ENCODE peak calls at places on chromosome 4, in eight cellular contexts. M is Kasumi-1; J is posterior vena cava; E is stimulated activated CD4-positive, alpha-beta T cell treated with anti-CD3 and anti-CD28 coated beads, Interleukin-2, amount 100 ng/mL, for 24 hours; C is Right ventricle myocardium superior; V is mesothelial cell of epicardium; Q is nephron progenitor cell; K is HS-27A. U is an unnamed sample.

GRCh38 chr4:61374612-61374920 is 174.4 kb downstream of the ADGRL3 start:
- DNase-seq in M (no peak), J (no peak), E (no peak), C (no peak), V (no peak), Q (no peak), K (peak; percentile 11), U (no peak)

GRCh38 chr4:121273191-121273590 is 107.6 kb downstream of the QRFPR start:
- DNase-seq in M (no peak), J (no peak), E (no peak), C (no peak), V (no peak), Q (no peak), K (no peak), U (no peak)

GRCh38 chr4:99202536-99202935 is 16.5 kb downstream of the ADH6 start:
- DNase-seq in M (no peak), J (no peak), E (no peak), C (no peak), V (no peak), Q (no peak), K (no peak), U (peak; percentile 48)

GRCh38 chr4:100417565-100417964 is 100.3 kb downstream of the EMCN start:
- DNase-seq in M (no peak), J (no peak), E (no peak), C (no peak), V (no peak), Q (no peak), K (no peak), U (peak; percentile 24)

GRCh38 chr4:110442309-110442708 is 33.6 kb upstream of the ENPEP start:
- DNase-seq in M (no peak), J (no peak), E (no peak), C (no peak), V (no peak), Q (no peak), K (no peak), U (no peak)

GRCh38 chr4:41143721-41144379 is 70.5 kb downstream of the APBB2 start:
- DNase-seq in M (no peak), J (no peak), E (no peak), C (no peak), V (no peak), Q (no peak), K (no peak), U (peak; percentile 71)

GRCh38 chr4:172648471-172648870 is 520.1 kb upstream of the GALNT7 start:
- DNase-seq in M (no peak), J (no peak), E (no peak), C (no peak), V (no peak), Q (no peak), K (no peak), U (no peak)

GRCh38 chr4:159464302-159464701 is 361.4 kb downstream of the RAPGEF2 start:
- DNase-seq in M (no peak), J (no peak), E (no peak), C (no peak), V (no peak), Q (no peak), K (no peak), U (no peak)

GRCh38 chr4:99790796-99791617 is 25.6 kb upstream of the DAPP1 start:
- DNase-seq in M (no peak), J (no peak), E (no peak), C (no peak), V (no peak), Q (no peak), K (no peak), U (peak; percentile 7)

GRCh38 chr4:80197601-80198444 is 520 bp downstream of the PRDM8 start:
- DNase-seq in M (no peak), J (peak; percentile 79), E (no peak), C (peak; percentile 47), V (no peak), Q (peak; percentile 52), K (no peak), U (no peak)

GRCh38 chr4:185682236-185682635 is 129.8 kb downstream of the SORBS2 start:
- DNase-seq in M (no peak), J (no peak), E (no peak), C (no peak), V (no peak), Q (no peak), K (peak; percentile 22), U (peak; percentile 11)

GRCh38 chr4:145557720-145558119 is 61.5 kb upstream of the MMAA start:
- DNase-seq in M (peak; percentile 77), J (no peak), E (peak; percentile 62), C (peak; percentile 50), V (no peak), Q (peak; percentile 51), K (peak; percentile 35), U (peak; percentile 60)

GRCh38 chr4:16055454-16055853 is 28.4 kb downstream of the PROM1 start:
- DNase-seq in M (no peak), J (no peak), E (no peak), C (no peak), V (no peak), Q (no peak), K (no peak), U (no peak)

GRCh38 chr4:169254546-169254983 is 16.2 kb downstream of the SH3RF1 start:
- DNase-seq in M (no peak), J (no peak), E (no peak), C (no peak), V (no peak), Q (no peak), K (peak; percentile 78), U (peak; percentile 79)

GRCh38 chr4:173398251-173398650 is 665 bp downstream of the SCRG1 start:
- DNase-seq in M (no peak), J (no peak), E (no peak), C (no peak), V (no peak), Q (no peak), K (no peak), U (no peak)

GRCh38 chr4:84099591-84099990 is 399.5 kb downstream of the NKX6-1 start:
- DNase-seq in M (no peak), J (no peak), E (no peak), C (no peak), V (no peak), Q (no peak), K (no peak), U (no peak)

GRCh38 chr4:164706675-164707074 is 47.3 kb upstream of the SMIM31 start:
- DNase-seq in M (no peak), J (no peak), E (no peak), C (no peak), V (no peak), Q (no peak), K (no peak), U (no peak)

GRCh38 chr4:24722026-24722568 is 73.3 kb upstream of the SOD3 start:
- DNase-seq in M (no peak), J (no peak), E (no peak), C (no peak), V (no peak), Q (no peak), K (no peak), U (no peak)

GRCh38 chr4:137677851-137678250 is 145.6 kb upstream of the PCDH18 start:
- DNase-seq in M (no peak), J (no peak), E (no peak), C (no peak), V (no peak), Q (no peak), K (no peak), U (peak; percentile 59)

GRCh38 chr4:48484494-48485168 is 1.5 kb downstream of the SLC10A4 start:
- DNase-seq in M (no peak), J (no peak), E (no peak), C (no peak), V (no peak), Q (no peak), K (no peak), U (no peak)

GRCh38 chr4:174437324-174437723 is 85.0 kb downstream of the HPGD start:
- DNase-seq in M (no peak), J (no peak), E (no peak), C (no peak), V (no peak), Q (no peak), K (peak; percentile 42), U (peak; percentile 60)

GRCh38 chr4:23891064-23891421 is 1.2 kb upstream of the PPARGC1A start:
- DNase-seq in M (no peak), J (no peak), E (no peak), C (no peak), V (no peak), Q (no peak), K (no peak), U (no peak)

GRCh38 chr4:123127218-123127617 is 204.8 kb upstream of the NUDT6 start:
- DNase-seq in M (peak; percentile 16), J (no peak), E (no peak), C (no peak), V (no peak), Q (no peak), K (no peak), U (peak; percentile 55)

GRCh38 chr4:141636771-141637460 is 533 bp downstream of the IL15 start:
- DNase-seq in M (peak; percentile 42), J (peak; percentile 84), E (peak; percentile 38), C (peak; percentile 62), V (no peak), Q (peak; percentile 68), K (peak; percentile 62), U (peak; percentile 51)

GRCh38 chr4:154332681-154333421 is 158.7 kb downstream of the DCHS2 start:
- DNase-seq in M (peak; percentile 43), J (peak; percentile 78), E (peak; percentile 61), C (peak; percentile 41), V (no peak), Q (peak; percentile 4), K (no peak), U (peak; percentile 22)

GRCh38 chr4:167614866-167615265 is 380.6 kb upstream of the SPOCK3 start:
- DNase-seq in M (no peak), J (no peak), E (no peak), C (no peak), V (no peak), Q (no peak), K (no peak), U (peak; percentile 57)

GRCh38 chr4:5373327-5373726 is 322.0 kb downstream of the STK32B start:
- DNase-seq in M (no peak), J (no peak), E (no peak), C (no peak), V (no peak), Q (no peak), K (no peak), U (no peak)

GRCh38 chr4:54607521-54607920 is 50.2 kb upstream of the KIT start:
- DNase-seq in M (no peak), J (no peak), E (no peak), C (no peak), V (no peak), Q (no peak), K (no peak), U (no peak)

GRCh38 chr4:10034136-10034535 is 12.8 kb upstream of the SLC2A9 start:
- DNase-seq in M (no peak), J (no peak), E (no peak), C (no peak), V (no peak), Q (no peak), K (no peak), U (no peak)

GRCh38 chr4:143335979-143336827 is 473 bp upstream of the GAB1 start:
- DNase-seq in M (peak; percentile 92), J (peak; percentile 96), E (peak; percentile 21), C (peak; percentile 94), V (peak; percentile 62), Q (peak; percentile 86), K (peak; percentile 89), U (peak; percentile 89)

GRCh38 chr4:185512516-185512915 is 22.8 kb downstream of the PDLIM3 start:
- DNase-seq in M (no peak), J (no peak), E (no peak), C (no peak), V (no peak), Q (no peak), K (no peak), U (peak; percentile 60)

GRCh38 chr4:109127866-109128265 is 174.6 kb downstream of the COL25A1 start:
- DNase-seq in M (no peak), J (no peak), E (no peak), C (no peak), V (no peak), Q (no peak), K (no peak), U (no peak)

GRCh38 chr4:183388777-183389176 is 55.7 kb upstream of the CDKN2AIP start:
- DNase-seq in M (no peak), J (no peak), E (no peak), C (no peak), V (no peak), Q (no peak), K (no peak), U (no peak)

U was measured in amniotic epithelial cell.